ENCODE peak calls at places on chromosomes 3 and 15, in five cellular contexts. One of them, this sample, is unnamed.

GRCh38 chr15:69303337-69304175 is 4.8 kb downstream of the PAQR5 start:
- DNase-seq in GM12878: no peak
- DNase-seq in K562: peak
- DNase-seq in SK-N-SH: no peak
- DNase-seq in HepG2: no peak
- DNase-seq in this sample: no peak

GRCh38 chr3:133750201-133750748 is 4.1 kb downstream of the TF start:
- DNase-seq in GM12878: no peak
- DNase-seq in K562: no peak
- DNase-seq in SK-N-SH: no peak
- DNase-seq in HepG2: no peak
- DNase-seq in this sample: no peak

GRCh38 chr15:25059698-25060471 is 105.1 kb downstream of the SNRPN start:
- DNase-seq in GM12878: no peak
- DNase-seq in K562: no peak
- DNase-seq in SK-N-SH: no peak
- DNase-seq in HepG2: no peak
- DNase-seq in this sample: no peak

GRCh38 chr3:63798873-63799272 is 20.2 kb upstream of the C3orf49 start:
- DNase-seq in GM12878: no peak
- DNase-seq in K562: no peak
- DNase-seq in SK-N-SH: no peak
- DNase-seq in HepG2: no peak
- DNase-seq in this sample: no peak

GRCh38 chr3:14222457-14222856 is 43.8 kb downstream of the LSM3 start:
- DNase-seq in GM12878: no peak
- DNase-seq in K562: no peak
- DNase-seq in SK-N-SH: no peak
- DNase-seq in HepG2: no peak
- DNase-seq in this sample: no peak

GRCh38 chr3:9809239-9809614 is 835 bp upstream of the TTLL3 start:
- DNase-seq in GM12878: no peak
- DNase-seq in K562: no peak
- DNase-seq in SK-N-SH: no peak
- DNase-seq in HepG2: no peak
- DNase-seq in this sample: no peak

GRCh38 chr3:108091498-108092259 is 848 bp upstream of the CD47 start:
- DNase-seq in GM12878: no peak
- DNase-seq in K562: peak
- DNase-seq in SK-N-SH: no peak
- DNase-seq in HepG2: no peak
- DNase-seq in this sample: no peak

GRCh38 chr3:39108309-39108708 is 829 bp downstream of the TTC21A start:
- DNase-seq in GM12878: peak
- DNase-seq in K562: no peak
- DNase-seq in SK-N-SH: no peak
- DNase-seq in HepG2: no peak
- DNase-seq in this sample: no peak

GRCh38 chr3:176992565-176992964 is 204.7 kb downstream of the TBL1XR1 start:
- DNase-seq in GM12878: no peak
- DNase-seq in K562: no peak
- DNase-seq in SK-N-SH: no peak
- DNase-seq in HepG2: no peak
- DNase-seq in this sample: no peak

GRCh38 chr15:75947117-75947516 is 43.4 kb downstream of the FBXO22 start:
- DNase-seq in GM12878: no peak
- DNase-seq in K562: no peak
- DNase-seq in SK-N-SH: no peak
- DNase-seq in HepG2: no peak
- DNase-seq in this sample: no peak

GRCh38 chr15:40448354-40448753 is 7.6 kb downstream of the BAHD1 start:
- DNase-seq in GM12878: no peak
- DNase-seq in K562: no peak
- DNase-seq in SK-N-SH: no peak
- DNase-seq in HepG2: no peak
- DNase-seq in this sample: no peak

GRCh38 chr3:64160000-64160690 is 65.1 kb downstream of the PRICKLE2 start:
- DNase-seq in GM12878: no peak
- DNase-seq in K562: no peak
- DNase-seq in SK-N-SH: no peak
- DNase-seq in HepG2: no peak
- DNase-seq in this sample: no peak

GRCh38 chr3:144058713-144059112 is 87.1 kb downstream of the DIPK2A start:
- DNase-seq in GM12878: peak
- DNase-seq in K562: no peak
- DNase-seq in SK-N-SH: no peak
- DNase-seq in HepG2: no peak
- DNase-seq in this sample: no peak

GRCh38 chr15:79008666-79009065 is 63.8 kb upstream of the CTSH start:
- DNase-seq in GM12878: no peak
- DNase-seq in K562: no peak
- DNase-seq in SK-N-SH: no peak
- DNase-seq in HepG2: no peak
- DNase-seq in this sample: no peak

GRCh38 chr3:54122046-54122801 is at the start of gene CACNA2D3:
- DNase-seq in GM12878: no peak
- DNase-seq in K562: no peak
- DNase-seq in SK-N-SH: peak
- DNase-seq in HepG2: no peak
- DNase-seq in this sample: no peak

GRCh38 chr3:178415384-178415783 is 120.9 kb upstream of the KCNMB2 start:
- DNase-seq in GM12878: no peak
- DNase-seq in K562: no peak
- DNase-seq in SK-N-SH: no peak
- DNase-seq in HepG2: no peak
- DNase-seq in this sample: no peak

GRCh38 chr3:99505646-99506269 is 132.6 kb upstream of the COL8A1 start:
- DNase-seq in GM12878: peak
- DNase-seq in K562: no peak
- DNase-seq in SK-N-SH: no peak
- DNase-seq in HepG2: no peak
- DNase-seq in this sample: no peak

GRCh38 chr3:172410702-172411477 is 37.4 kb downstream of the GHSR start:
- DNase-seq in GM12878: no peak
- DNase-seq in K562: no peak
- DNase-seq in SK-N-SH: no peak
- DNase-seq in HepG2: no peak
- DNase-seq in this sample: no peak

GRCh38 chr3:149339931-149340309 is 6.5 kb upstream of the TM4SF18 start:
- DNase-seq in GM12878: no peak
- DNase-seq in K562: no peak
- DNase-seq in SK-N-SH: no peak
- DNase-seq in HepG2: peak
- DNase-seq in this sample: peak

GRCh38 chr3:159884661-159885402 is 103.8 kb upstream of the IL12A start:
- DNase-seq in GM12878: no peak
- DNase-seq in K562: peak
- DNase-seq in SK-N-SH: peak
- DNase-seq in HepG2: peak
- DNase-seq in this sample: no peak

GRCh38 chr15:38145671-38146111 is 106.9 kb upstream of the SPRED1 start:
- DNase-seq in GM12878: no peak
- DNase-seq in K562: no peak
- DNase-seq in SK-N-SH: no peak
- DNase-seq in HepG2: no peak
- DNase-seq in this sample: no peak

GRCh38 chr3:149273096-149273751 is 51.6 kb upstream of the CP start:
- DNase-seq in GM12878: peak
- DNase-seq in K562: peak
- DNase-seq in SK-N-SH: peak
- DNase-seq in HepG2: peak
- DNase-seq in this sample: peak

GRCh38 chr3:146469206-146470017 is at the start of gene PLSCR2:
- DNase-seq in GM12878: peak
- DNase-seq in K562: peak
- DNase-seq in SK-N-SH: peak
- DNase-seq in HepG2: no peak
- DNase-seq in this sample: no peak

GRCh38 chr15:84598993-84599392 is 1.8 kb upstream of the ZSCAN2 start:
- DNase-seq in GM12878: no peak
- DNase-seq in K562: peak
- DNase-seq in SK-N-SH: peak
- DNase-seq in HepG2: peak
- DNase-seq in this sample: peak
- TF ChIP-seq ZBTB33 in GM12878: no peak
- TF ChIP-seq ZBTB33 in K562: no peak
- TF ChIP-seq ZBTB33 in SK-N-SH: no peak
- TF ChIP-seq ZBTB33 in HepG2: no peak
- TF ChIP-seq ZBTB33 in this sample: no peak

DNA sequence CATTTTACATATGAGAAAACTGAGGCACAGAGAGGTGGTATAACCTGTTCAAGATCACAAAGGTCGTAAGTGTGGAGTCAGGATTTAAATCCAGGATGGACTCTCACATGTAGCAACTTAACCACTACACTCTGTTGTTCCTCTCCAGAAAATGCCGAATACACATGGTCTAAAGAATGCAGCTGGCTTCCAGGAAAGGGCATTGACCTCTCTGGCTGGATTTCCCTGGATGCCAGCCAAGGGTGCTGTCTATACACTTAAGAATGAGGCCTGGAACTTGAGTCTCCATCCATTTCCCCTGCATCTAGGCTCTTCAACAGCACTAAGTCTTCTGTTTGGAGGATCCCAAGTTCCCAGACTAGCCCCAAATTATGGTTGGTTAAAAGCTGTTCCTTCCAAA is 60.5 kb downstream of the CERS3 start:
- DNase-seq in GM12878: no peak
- DNase-seq in K562: no peak
- DNase-seq in SK-N-SH: no peak
- DNase-seq in HepG2: no peak
- DNase-seq in this sample: no peak
- TF ChIP-seq POLR2AphosphoS5 in GM12878: no peak
- TF ChIP-seq POLR2AphosphoS5 in K562: no peak
- TF ChIP-seq POLR2AphosphoS5 in SK-N-SH: no peak
- TF ChIP-seq POLR2AphosphoS5 in HepG2: no peak
- TF ChIP-seq POLR2AphosphoS5 in this sample: no peak

GRCh38 chr3:27658741-27659140 is 63.4 kb downstream of the EOMES start:
- DNase-seq in GM12878: no peak
- DNase-seq in K562: no peak
- DNase-seq in SK-N-SH: no peak
- DNase-seq in HepG2: no peak
- DNase-seq in this sample: no peak
- TF ChIP-seq ZBTB33 in GM12878: no peak
- TF ChIP-seq ZBTB33 in K562: no peak
- TF ChIP-seq ZBTB33 in SK-N-SH: no peak
- TF ChIP-seq ZBTB33 in HepG2: no peak
- TF ChIP-seq ZBTB33 in this sample: no peak

GRCh38 chr3:46695177-46695961 is 1.9 kb upstream of the ALS2CL start:
- DNase-seq in GM12878: no peak
- DNase-seq in K562: peak
- DNase-seq in SK-N-SH: peak
- DNase-seq in HepG2: no peak
- DNase-seq in this sample: no peak
- TF ChIP-seq POLR2AphosphoS5 in GM12878: no peak
- TF ChIP-seq POLR2AphosphoS5 in K562: no peak
- TF ChIP-seq POLR2AphosphoS5 in SK-N-SH: no peak
- TF ChIP-seq POLR2AphosphoS5 in HepG2: no peak
- TF ChIP-seq POLR2AphosphoS5 in this sample: no peak

GRCh38 chr3:190252080-190252479 is 70.2 kb downstream of the CLDN1 start:
- DNase-seq in GM12878: no peak
- DNase-seq in K562: no peak
- DNase-seq in SK-N-SH: no peak
- DNase-seq in HepG2: no peak
- DNase-seq in this sample: no peak
- TF ChIP-seq ZBTB33 in GM12878: no peak
- TF ChIP-seq ZBTB33 in K562: no peak
- TF ChIP-seq ZBTB33 in SK-N-SH: no peak
- TF ChIP-seq ZBTB33 in HepG2: no peak
- TF ChIP-seq ZBTB33 in this sample: no peak

GRCh38 chr3:105867690-105868449 is 942 bp downstream of the CBLB start:
- DNase-seq in GM12878: no peak
- DNase-seq in K562: no peak
- DNase-seq in SK-N-SH: no peak
- DNase-seq in HepG2: no peak
- DNase-seq in this sample: no peak
- TF ChIP-seq POLR2AphosphoS5 in GM12878: peak
- TF ChIP-seq POLR2AphosphoS5 in K562: no peak
- TF ChIP-seq POLR2AphosphoS5 in SK-N-SH: no peak
- TF ChIP-seq POLR2AphosphoS5 in HepG2: no peak
- TF ChIP-seq POLR2AphosphoS5 in this sample: no peak

This sample was measured in HCT116.